ENCODE peak calls at places on chromosomes 6 and 20, in six cellular contexts. T is heart left ventricle, J is endothelial cell, Q is fibroblast of the aortic adventitia, F is fibroblast of lung, C is ovary. S is an unnamed sample.

GRCh38 chr20:62598761-62599194 is 43.5 kb upstream of the SLCO4A1 start:
- DNase-seq in T (no peak), J (no peak), Q (no peak), F (no peak), C (no peak), S (no peak)

GRCh38 chr20:50344232-50345071 is 153.8 kb downstream of the CEBPB start:
- DNase-seq in T (no peak), J (no peak), Q (no peak), F (no peak), C (no peak), S (no peak)

GRCh38 chr6:102300350-102300749 is 906.8 kb downstream of the GRIK2 start:
- DNase-seq in T (no peak), J (no peak), Q (no peak), F (no peak), C (no peak), S (no peak)

GRCh38 chr20:24909086-24909780 is 39.8 kb upstream of the CST7 start:
- DNase-seq in T (no peak), J (no peak), Q (no peak), F (no peak), C (no peak), S (no peak)

GRCh38 chr20:20373046-20373706 is 5.3 kb downstream of the INSM1 start:
- DNase-seq in T (no peak), J (no peak), Q (peak; percentile 40), F (peak; percentile 15), C (no peak), S (no peak)

GRCh38 chr6:152981989-152982767 is 663 bp downstream of the FBXO5 start:
- DNase-seq in T (no peak), J (peak; percentile 22), Q (no peak), F (no peak), C (peak; percentile 64), S (peak; percentile 13)

GRCh38 chr20:40160151-40160550 is 528.9 kb downstream of the MAFB start:
- DNase-seq in T (peak; percentile 41), J (peak; percentile 62), Q (peak; percentile 51), F (peak; percentile 54), C (no peak), S (peak; percentile 43)

GRCh38 chr20:31543966-31544598 is 29.8 kb downstream of the HM13 start:
- DNase-seq in T (peak; percentile 39), J (no peak), Q (peak; percentile 98), F (peak; percentile 95), C (no peak), S (no peak)

GRCh38 chr6:101178748-101179147 is 214.8 kb upstream of the GRIK2 start:
- DNase-seq in T (no peak), J (no peak), Q (no peak), F (no peak), C (no peak), S (no peak)

GRCh38 chr20:39810269-39810668 is 848.1 kb downstream of the DHX35 start:
- DNase-seq in T (no peak), J (no peak), Q (no peak), F (no peak), C (no peak), S (no peak)

GRCh38 chr20:12395404-12396159 is 477.9 kb downstream of the BTBD3 start:
- DNase-seq in T (no peak), J (no peak), Q (no peak), F (no peak), C (no peak), S (no peak)

GRCh38 chr6:13338038-13338437 is 9.7 kb upstream of the TBC1D7 start:
- DNase-seq in T (no peak), J (no peak), Q (no peak), F (no peak), C (no peak), S (no peak)

GRCh38 chr20:20465259-20465658 is 97.4 kb downstream of the INSM1 start:
- DNase-seq in T (no peak), J (peak; percentile 14), Q (no peak), F (no peak), C (no peak), S (no peak)

GRCh38 chr6:31094389-31094881 is 17.9 kb downstream of the C6orf15 start:
- DNase-seq in T (no peak), J (no peak), Q (peak; percentile 30), F (no peak), C (no peak), S (no peak)

GRCh38 chr6:22045261-22045912 is 251.4 kb downstream of the PRL start:
- DNase-seq in T (no peak), J (no peak), Q (no peak), F (no peak), C (no peak), S (no peak)

GRCh38 chr6:29627762-29628418 is 5.1 kb downstream of the GABBR1 start:
- DNase-seq in T (peak; percentile 79), J (peak; percentile 74), Q (peak; percentile 82), F (peak; percentile 89), C (peak; percentile 88), S (peak; percentile 58)

GRCh38 chr20:58870293-58871014 is 17.9 kb downstream of the GNAS start:
- DNase-seq in T (peak; percentile 66), J (peak; percentile 87), Q (peak; percentile 73), F (peak; percentile 64), C (peak; percentile 72), S (peak; percentile 78)

GRCh38 chr6:98794306-98794852 is 40.0 kb upstream of the POU3F2 start:
- DNase-seq in T (no peak), J (no peak), Q (no peak), F (no peak), C (no peak), S (no peak)

GRCh38 chr6:158232445-158233213 is 64.5 kb downstream of the GTF2H5 start:
- DNase-seq in T (peak; percentile 58), J (peak; percentile 45), Q (peak; percentile 75), F (peak; percentile 68), C (peak; percentile 67), S (peak; percentile 40)

GRCh38 chr6:89977808-89978748 is 83.8 kb downstream of the GJA10 start:
- DNase-seq in T (peak; percentile 63), J (no peak), Q (peak; percentile 37), F (peak; percentile 99), C (no peak), S (no peak)

GRCh38 chr20:41395669-41396664 is 29.3 kb upstream of the EMILIN3 start:
- DNase-seq in T (no peak), J (no peak), Q (no peak), F (no peak), C (no peak), S (no peak)

GRCh38 chr6:100775667-100776066 is 105.5 kb downstream of the ASCC3 start:
- DNase-seq in T (no peak), J (no peak), Q (peak; percentile 4), F (peak; percentile 18), C (no peak), S (no peak)

GRCh38 chr6:148367418-148368024 is 24.9 kb downstream of the SASH1 start:
- DNase-seq in T (peak; percentile 75), J (peak; percentile 71), Q (peak; percentile 78), F (peak; percentile 75), C (peak; percentile 24), S (no peak)

GRCh38 chr6:40555092-40555491 is 32.1 kb downstream of the LRFN2 start:
- DNase-seq in T (no peak), J (no peak), Q (no peak), F (no peak), C (no peak), S (no peak)

GRCh38 chr6:40550096-40550731 is 37.0 kb downstream of the LRFN2 start:
- DNase-seq in T (no peak), J (peak; percentile 55), Q (peak; percentile 61), F (peak; percentile 53), C (no peak), S (peak; percentile 18)

GRCh38 chr6:40551966-40552365 is 35.2 kb downstream of the LRFN2 start:
- DNase-seq in T (no peak), J (no peak), Q (no peak), F (no peak), C (no peak), S (no peak)

GRCh38 chr6:40556023-40556422 is 31.1 kb downstream of the LRFN2 start:
- DNase-seq in T (no peak), J (no peak), Q (no peak), F (no peak), C (no peak), S (no peak)

DNA sequence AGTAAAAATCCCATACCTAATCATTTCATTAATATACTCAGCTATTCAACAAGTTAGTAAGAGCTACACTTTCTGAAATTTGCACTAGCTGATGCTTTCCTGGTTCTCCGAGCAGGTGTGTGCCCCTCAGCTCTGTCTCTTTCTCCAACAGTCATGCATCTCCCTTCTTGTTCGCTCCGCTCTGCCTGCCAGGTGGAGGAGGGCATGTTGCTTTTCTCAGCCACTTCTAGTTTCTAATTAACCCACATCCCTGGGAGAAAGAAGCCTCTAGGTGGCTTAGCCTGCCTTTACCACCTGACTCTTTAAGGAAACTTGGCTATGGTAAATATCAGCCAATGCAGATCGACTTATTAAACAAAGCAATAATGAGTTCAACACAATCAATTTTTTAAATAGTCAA is 34.2 kb downstream of the LRFN2 start:
- DNase-seq in T (no peak), J (no peak), Q (no peak), F (no peak), C (no peak), S (no peak)
- TF ChIP-seq CTCF in T (no peak), J (no peak), Q (no peak), F (no peak), C (no peak), S (no peak)

GRCh38 chr6:9250852-9251251 is 815.5 kb upstream of the SLC35B3 start:
- DNase-seq in T (peak; percentile 26), J (peak; percentile 53), Q (peak; percentile 62), F (peak; percentile 42), C (no peak), S (no peak)
- TF ChIP-seq CTCF in T (peak; percentile 48), J (peak; percentile 43), Q (peak; percentile 61), F (peak; percentile 62), C (no peak), S (peak; percentile 73)

GRCh38 chr6:52511572-52512151 is 65.2 kb downstream of the TRAM2 start:
- DNase-seq in T (no peak), J (no peak), Q (peak; percentile 67), F (no peak), C (no peak), S (no peak)

GRCh38 chr6:52508261-52508739 is 68.6 kb downstream of the TRAM2 start:
- DNase-seq in T (no peak), J (no peak), Q (no peak), F (no peak), C (no peak), S (no peak)

GRCh38 chr6:52509281-52510212 is 67.3 kb downstream of the TRAM2 start:
- DNase-seq in T (no peak), J (no peak), Q (no peak), F (no peak), C (no peak), S (no peak)

GRCh38 chr6:52511163-52511562 is 65.7 kb downstream of the TRAM2 start:
- DNase-seq in T (no peak), J (no peak), Q (no peak), F (no peak), C (no peak), S (no peak)

DNA sequence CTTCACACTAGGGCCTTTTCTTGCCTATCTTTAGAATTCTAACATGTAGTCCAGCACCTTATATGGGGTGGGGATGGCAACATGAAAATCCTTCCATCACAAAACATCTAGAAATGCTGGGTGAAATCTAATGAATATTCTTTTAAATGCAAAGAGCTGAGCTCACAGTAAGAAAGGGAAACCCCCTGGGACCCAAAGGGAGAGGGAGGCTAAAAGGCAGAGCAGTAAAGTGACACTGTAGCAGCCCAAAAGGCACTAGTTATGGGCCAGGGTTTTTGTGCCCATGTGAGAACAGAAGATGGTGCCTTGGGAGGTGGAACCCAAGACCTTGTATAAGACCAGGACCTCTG is 66.7 kb downstream of the TRAM2 start:
- DNase-seq in T (no peak), J (no peak), Q (no peak), F (no peak), C (no peak), S (no peak)
- TF ChIP-seq CTCF in T (no peak), J (no peak), Q (no peak), F (no peak), C (no peak), S (no peak)

GRCh38 chr6:150004783-150005717 is 20.3 kb downstream of the RAET1L start:
- DNase-seq in T (peak; percentile 95), J (peak; percentile 95), Q (peak; percentile 75), F (peak; percentile 80), C (peak; percentile 91), S (peak; percentile 91)
- TF ChIP-seq CTCF in T (no peak), J (no peak), Q (no peak), F (no peak), C (no peak), S (no peak)